ENCODE peak calls at places on chromosomes 3 and 15, in six cellular contexts. K is body of pancreas, T is right cardiac atrium, U is HAP-1, O is heart left ventricle, X is fibroblast of lung. Z is an unnamed sample. For H3K4me1, the result is how much of the 10 kb centered on the place peaks cover.

GRCh38 chr3:32646761-32647160 is 38.2 kb upstream of the CNOT10 start:
- DNase-seq in K (no peak), T (no peak), U (no peak), O (no peak), X (no peak), Z (no peak)

GRCh38 chr3:4978259-4978965 is 825 bp upstream of the BHLHE40 start:
- DNase-seq in K (peak), T (peak), U (peak), O (peak), X (peak), Z (peak)

GRCh38 chr3:48990636-48991421 is 788 bp downstream of the P4HTM start:
- DNase-seq in K (no peak), T (peak), U (peak), O (no peak), X (peak), Z (peak)

GRCh38 chr3:94978076-94978475 is 915.2 kb downstream of the NSUN3 start:
- DNase-seq in K (no peak), T (no peak), U (no peak), O (no peak), X (no peak), Z (no peak)

GRCh38 chr15:50164458-50164857 is 17.5 kb upstream of the SLC27A2 start:
- DNase-seq in K (no peak), T (no peak), U (no peak), O (no peak), X (no peak), Z (no peak)

GRCh38 chr3:111246967-111247760 is 175.5 kb downstream of the NECTIN3 start:
- DNase-seq in K (no peak), T (no peak), U (no peak), O (no peak), X (peak), Z (no peak)

GRCh38 chr3:13305623-13306022 is 114.5 kb downstream of the NUP210 start:
- DNase-seq in K (no peak), T (no peak), U (no peak), O (no peak), X (no peak), Z (no peak)

GRCh38 chr15:90706394-90707327 is 10.5 kb upstream of the BLM start:
- DNase-seq in K (no peak), T (peak), U (no peak), O (no peak), X (no peak), Z (no peak)

GRCh38 chr15:40456738-40457137 is 14.0 kb upstream of the CHST14 start:
- DNase-seq in K (no peak), T (no peak), U (no peak), O (no peak), X (no peak), Z (no peak)

GRCh38 chr3:25472153-25472552 is 44.1 kb downstream of the RARB start:
- DNase-seq in K (no peak), T (no peak), U (no peak), O (no peak), X (no peak), Z (no peak)

GRCh38 chr3:8972614-8973013 is 9.3 kb upstream of the RAD18 start:
- DNase-seq in K (no peak), T (no peak), U (peak), O (no peak), X (peak), Z (no peak)

GRCh38 chr3:19256313-19256712 is 108.0 kb downstream of the KCNH8 start:
- DNase-seq in K (no peak), T (no peak), U (no peak), O (no peak), X (no peak), Z (no peak)

GRCh38 chr3:24451461-24452099 is 43.1 kb downstream of the THRB start:
- DNase-seq in K (no peak), T (peak), U (no peak), O (no peak), X (no peak), Z (no peak)

GRCh38 chr3:52784931-52785590 is 7.7 kb downstream of the ITIH1 start:
- DNase-seq in K (peak), T (no peak), U (no peak), O (no peak), X (no peak), Z (no peak)

GRCh38 chr15:77905301-77905920 is 172.1 kb downstream of the TBC1D2B start:
- DNase-seq in K (no peak), T (no peak), U (no peak), O (peak), X (no peak), Z (no peak)

GRCh38 chr3:27728195-27729087 is 6.3 kb upstream of the EOMES start:
- DNase-seq in K (no peak), T (no peak), U (peak), O (no peak), X (no peak), Z (no peak)

GRCh38 chr3:172047567-172048115 is 8.3 kb downstream of the FNDC3B start:
- DNase-seq in K (no peak), T (no peak), U (no peak), O (no peak), X (no peak), Z (no peak)
- H3K4me3 ChIP-seq in K (no peak), T (no peak), U (no peak), O (no peak), X (no peak), Z (no peak)

DNA sequence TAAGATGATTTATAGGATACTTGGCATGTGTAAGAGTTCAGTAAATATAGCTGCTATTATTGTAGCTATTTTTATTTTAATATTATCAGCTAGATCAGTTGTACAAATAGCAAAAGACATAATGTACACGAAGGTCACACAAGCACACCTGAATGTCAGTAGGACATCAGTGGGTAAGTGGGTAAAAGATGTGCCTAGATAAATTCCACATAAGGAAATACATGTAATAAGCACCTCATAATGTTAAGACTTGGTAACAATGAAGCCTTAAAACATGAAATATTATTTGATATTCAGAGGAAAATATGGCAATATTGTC is 41.5 kb downstream of the ABHD2 start:
- DNase-seq in K (no peak), T (no peak), U (no peak), O (no peak), X (no peak), Z (no peak)
- H3K4me1 ChIP-seq in K (half or more), T (under half), U (under half), O (half or more), X (under half), Z (under half)

GRCh38 chr15:99692825-99693224 is 40.4 kb downstream of the LYSMD4 start:
- DNase-seq in K (no peak), T (no peak), U (no peak), O (peak), X (no peak), Z (no peak)

GRCh38 chr15:99696096-99696495 is 37.1 kb downstream of the LYSMD4 start:
- DNase-seq in K (no peak), T (no peak), U (no peak), O (no peak), X (no peak), Z (no peak)
- H3K4me3 ChIP-seq in K (no peak), T (no peak), U (no peak), O (no peak), X (no peak), Z (no peak)

GRCh38 chr3:177807150-177807875 is 610.0 kb upstream of the TBL1XR1 start:
- DNase-seq in K (no peak), T (no peak), U (no peak), O (no peak), X (peak), Z (no peak)

GRCh38 chr3:177811111-177811510 is 613.8 kb upstream of the TBL1XR1 start:
- DNase-seq in K (no peak), T (no peak), U (no peak), O (no peak), X (no peak), Z (no peak)

GRCh38 chr3:177811835-177812234 is 614.6 kb upstream of the TBL1XR1 start:
- DNase-seq in K (no peak), T (no peak), U (no peak), O (no peak), X (no peak), Z (no peak)

GRCh38 chr3:177812492-177812891 is 615.2 kb upstream of the TBL1XR1 start:
- DNase-seq in K (no peak), T (no peak), U (no peak), O (no peak), X (no peak), Z (no peak)

GRCh38 chr3:177810162-177810623 is 612.9 kb upstream of the TBL1XR1 start:
- DNase-seq in K (no peak), T (no peak), U (no peak), O (no peak), X (peak), Z (no peak)
- H3K4me1 ChIP-seq in K (under half), T (under half), U (under half), O (under half), X (under half), Z (under half)

DNA sequence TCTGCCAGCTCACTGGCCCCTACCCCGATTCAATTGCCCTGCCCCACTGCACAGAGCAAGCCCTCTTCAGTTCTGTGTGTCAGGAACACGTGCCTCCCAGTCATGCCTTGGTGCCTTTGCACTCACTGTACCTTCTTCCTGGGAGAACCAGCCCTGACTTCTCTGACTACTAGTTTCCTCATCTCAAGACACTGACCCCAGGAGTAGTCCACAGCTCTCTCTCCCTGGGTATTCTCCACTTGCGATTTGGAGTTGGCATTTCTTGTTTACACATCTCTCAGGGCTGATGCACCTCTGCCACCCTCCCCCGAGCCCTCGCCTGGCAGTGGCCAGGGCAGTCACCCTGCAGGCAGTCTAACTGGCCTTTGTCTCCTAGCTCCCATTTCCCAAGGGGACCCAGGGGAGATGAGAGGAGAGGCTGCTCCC is 5.7 kb downstream of the CISH start:
- DNase-seq in K (no peak), T (peak), U (no peak), O (peak), X (no peak), Z (no peak)
- H3K4me3 ChIP-seq in K (no peak), T (no peak), U (no peak), O (no peak), X (no peak), Z (no peak)

GRCh38 chr15:74175271-74176191 is 2.0 kb downstream of the ISLR start:
- DNase-seq in K (no peak), T (no peak), U (no peak), O (no peak), X (no peak), Z (no peak)
- H3K4me1 ChIP-seq in K (under half), T (under half), U (under half), O (half or more), X (under half), Z (under half)

GRCh38 chr15:22949074-22949547 is 31.1 kb downstream of the CYFIP1 start:
- DNase-seq in K (no peak), T (peak), U (peak), O (peak), X (peak), Z (no peak)
- H3K4me3 ChIP-seq in K (no peak), T (no peak), U (no peak), O (peak), X (no peak), Z (no peak)

DNA sequence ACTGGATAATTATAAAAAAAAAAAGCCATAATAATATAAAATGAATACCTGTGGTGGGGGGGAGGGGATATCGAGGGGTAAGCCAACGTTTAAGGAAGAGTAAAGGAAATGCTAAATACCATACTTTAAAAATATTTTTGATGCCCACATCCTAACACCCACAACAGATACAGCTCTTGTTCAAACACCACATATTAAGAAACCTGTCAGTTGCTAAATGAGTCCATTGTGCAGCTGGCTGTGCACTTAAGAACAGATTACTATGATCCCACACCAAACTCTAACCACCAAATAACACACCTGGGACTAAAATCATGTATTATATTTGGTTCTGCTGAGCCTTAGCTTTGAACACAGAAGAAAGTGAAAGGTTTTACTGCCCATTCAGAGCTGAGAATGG is 515.6 kb downstream of the FOXP1 start:
- DNase-seq in K (no peak), T (no peak), U (no peak), O (no peak), X (no peak), Z (no peak)
- H3K4me1 ChIP-seq in K (under half), T (under half), U (under half), O (half or more), X (under half), Z (under half)